ENCODE peak calls at places on chromosomes 13 and 19, in eight cellular contexts. E is GM10248; V is GM20000; D is activated CD8-positive, alpha-beta T cell treated with anti-CD3 and anti-CD28 coated beads for 36 hours; N is cardiac fibroblast; I is fibroblast of lung; F is IMR-90; R is astrocyte of the spinal cord. P is an unnamed sample.

GRCh38 chr19:40512473-40513344 is 45.9 kb downstream of the SPTBN4 start:
- DNase-seq in E (no peak), V (no peak), D (no peak), N (peak), I (no peak), F (peak), R (peak), P (no peak)

GRCh38 chr13:48155850-48156249 is 60.9 kb upstream of the MED4 start:
- DNase-seq in E (no peak), V (no peak), D (peak), N (peak), I (peak), F (peak), R (peak), P (peak)

GRCh38 chr13:97279913-97280312 is 57.8 kb downstream of the MBNL2 start:
- DNase-seq in E (no peak), V (no peak), D (no peak), N (peak), I (peak), F (peak), R (peak), P (peak)

GRCh38 chr13:42660367-42660965 is 86.5 kb downstream of the TNFSF11 start:
- DNase-seq in E (no peak), V (no peak), D (no peak), N (peak), I (peak), F (peak), R (peak), P (peak)

GRCh38 chr13:27660511-27660910 is 38.8 kb downstream of the POLR1D start:
- DNase-seq in E (no peak), V (no peak), D (no peak), N (no peak), I (no peak), F (no peak), R (no peak), P (no peak)

GRCh38 chr19:30450945-30451344 is 78.8 kb downstream of the ZNF536 start:
- DNase-seq in E (no peak), V (no peak), D (no peak), N (no peak), I (no peak), F (no peak), R (no peak), P (no peak)

GRCh38 chr19:10551698-10552301 is 8.1 kb downstream of the ATG4D start:
- DNase-seq in E (no peak), V (peak), D (peak), N (peak), I (peak), F (no peak), R (no peak), P (peak)

GRCh38 chr13:32448224-32448623 is 20.3 kb upstream of the N4BP2L1 start:
- DNase-seq in E (no peak), V (no peak), D (no peak), N (no peak), I (no peak), F (no peak), R (no peak), P (no peak)

GRCh38 chr13:106560791-106561190 is 7.1 kb downstream of the ARGLU1 start:
- DNase-seq in E (no peak), V (no peak), D (no peak), N (no peak), I (no peak), F (no peak), R (no peak), P (no peak)

GRCh38 chr19:35074426-35075201 is 33.1 kb downstream of the HPN start:
- DNase-seq in E (no peak), V (no peak), D (no peak), N (no peak), I (no peak), F (no peak), R (no peak), P (no peak)

GRCh38 chr19:33998739-33999345 is 173.5 kb upstream of the LSM14A start:
- DNase-seq in E (no peak), V (no peak), D (no peak), N (peak), I (peak), F (no peak), R (peak), P (peak)
- TF ChIP-seq CTCF in E (no peak), V (no peak), D (peak), N (peak), I (peak), F (peak), R (peak), P (peak)

GRCh38 chr13:26186141-26186870 is 35.8 kb downstream of the RNF6 start:
- DNase-seq in E (peak), V (peak), D (peak), N (peak), I (peak), F (peak), R (peak), P (peak)
- TF ChIP-seq CTCF in E (peak), V (peak), D (peak), N (peak), I (peak), F (peak), R (peak), P (peak)

DNA sequence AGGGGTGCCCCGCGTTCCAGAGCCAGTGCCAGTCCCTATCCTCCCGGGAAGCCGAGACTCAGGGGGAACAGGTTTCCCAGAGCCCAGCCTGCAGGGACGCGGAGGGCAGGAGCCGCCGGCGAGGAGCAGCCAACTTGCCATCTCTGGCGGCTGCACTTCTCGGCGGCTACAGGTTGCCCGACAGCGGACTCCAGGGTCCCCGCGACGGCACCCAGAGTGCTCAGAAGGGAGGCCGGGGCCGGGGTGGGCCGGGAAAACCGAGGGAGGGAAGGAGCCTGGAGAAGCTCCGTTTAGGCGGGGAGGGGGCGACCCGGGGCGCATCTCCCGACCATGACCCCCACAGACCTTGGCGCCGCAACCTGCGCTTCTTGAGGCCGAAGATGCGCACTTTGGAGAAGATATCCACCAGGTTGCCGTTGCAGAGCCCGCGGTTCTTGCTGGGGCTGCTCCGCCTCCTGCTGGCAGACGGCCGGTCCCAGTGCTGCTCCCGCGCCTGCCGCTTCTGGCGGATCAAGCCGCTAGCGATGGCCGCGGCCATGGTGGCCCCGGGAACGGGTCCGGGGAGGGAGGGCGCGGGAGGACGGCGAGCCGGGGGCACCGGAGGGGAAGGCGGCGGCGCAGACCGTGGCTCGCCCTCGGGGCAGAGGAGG is 463.8 kb downstream of the ITGBL1 start:
- DNase-seq in E (peak), V (peak), D (no peak), N (peak), I (peak), F (no peak), R (peak), P (peak)
- TF ChIP-seq CTCF in E (no peak), V (no peak), D (no peak), N (peak), I (peak), F (no peak), R (peak), P (peak)

GRCh38 chr13:30616927-30617314 is 799 bp upstream of the USPL1 start:
- DNase-seq in E (peak), V (peak), D (peak), N (peak), I (peak), F (peak), R (peak), P (peak)
- TF ChIP-seq CTCF in E (no peak), V (no peak), D (no peak), N (no peak), I (peak), F (no peak), R (no peak), P (no peak)

DNA sequence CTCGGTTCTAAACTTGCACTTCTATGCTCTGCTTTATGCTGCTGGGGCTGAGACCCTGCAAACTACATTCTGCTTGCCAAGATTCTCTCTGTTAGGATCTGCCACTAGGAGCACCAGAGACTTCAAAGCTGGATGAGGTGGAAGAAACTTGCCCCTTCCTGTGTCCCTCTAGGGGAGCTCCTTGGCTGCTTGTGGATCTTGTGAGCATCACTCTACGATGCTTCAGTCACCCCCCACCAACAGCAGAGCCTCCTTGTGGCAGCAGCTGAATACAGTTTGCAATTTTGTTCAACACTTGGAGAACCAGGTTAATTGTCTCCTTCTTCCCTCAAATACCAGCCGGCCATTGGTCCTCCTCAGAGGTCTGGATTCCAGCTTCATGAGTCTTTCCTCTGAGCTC is 310.6 kb downstream of the FGF14 start:
- DNase-seq in E (no peak), V (no peak), D (no peak), N (peak), I (no peak), F (no peak), R (peak), P (no peak)
- TF ChIP-seq CTCF in E (no peak), V (no peak), D (no peak), N (peak), I (peak), F (no peak), R (peak), P (peak)

DNA sequence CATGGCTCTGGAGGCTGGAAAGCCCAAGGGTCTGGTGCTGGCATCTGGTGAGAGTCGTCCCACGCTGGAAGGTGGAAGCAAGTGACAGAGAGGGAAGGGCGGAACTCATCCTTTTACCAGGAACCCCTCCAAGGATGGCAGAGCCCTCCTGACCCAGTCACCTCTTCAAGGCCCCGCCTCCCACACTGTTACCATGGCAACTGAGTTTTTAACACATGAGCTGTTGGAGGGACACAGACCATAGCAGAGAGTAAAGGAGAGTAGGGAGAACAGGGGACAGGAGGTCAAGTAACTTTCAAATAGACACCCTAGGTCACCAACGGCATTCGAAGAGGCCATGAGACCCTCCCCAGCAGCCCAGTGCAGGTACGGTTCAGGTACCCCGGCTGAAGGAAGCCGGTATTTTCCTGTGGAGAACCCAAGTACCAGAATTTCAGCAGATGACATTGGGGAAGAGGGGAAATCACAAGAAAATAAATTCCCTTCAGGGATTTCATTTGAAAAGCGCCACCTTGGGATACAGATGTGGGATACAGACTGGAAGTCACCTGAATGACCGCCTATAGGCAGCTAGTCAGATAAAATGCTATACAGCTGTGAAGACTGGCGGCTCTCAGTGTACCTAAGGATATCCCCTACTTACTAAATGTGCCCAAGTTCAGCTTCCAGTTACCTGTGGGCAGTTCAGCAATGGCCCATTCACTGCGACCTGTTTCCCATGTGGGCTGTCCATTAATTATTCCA is 8.0 kb downstream of the IL17D start:
- DNase-seq in E (no peak), V (no peak), D (peak), N (peak), I (no peak), F (no peak), R (no peak), P (no peak)
- TF ChIP-seq CTCF in E (no peak), V (no peak), D (no peak), N (no peak), I (peak), F (no peak), R (peak), P (peak)

DNA sequence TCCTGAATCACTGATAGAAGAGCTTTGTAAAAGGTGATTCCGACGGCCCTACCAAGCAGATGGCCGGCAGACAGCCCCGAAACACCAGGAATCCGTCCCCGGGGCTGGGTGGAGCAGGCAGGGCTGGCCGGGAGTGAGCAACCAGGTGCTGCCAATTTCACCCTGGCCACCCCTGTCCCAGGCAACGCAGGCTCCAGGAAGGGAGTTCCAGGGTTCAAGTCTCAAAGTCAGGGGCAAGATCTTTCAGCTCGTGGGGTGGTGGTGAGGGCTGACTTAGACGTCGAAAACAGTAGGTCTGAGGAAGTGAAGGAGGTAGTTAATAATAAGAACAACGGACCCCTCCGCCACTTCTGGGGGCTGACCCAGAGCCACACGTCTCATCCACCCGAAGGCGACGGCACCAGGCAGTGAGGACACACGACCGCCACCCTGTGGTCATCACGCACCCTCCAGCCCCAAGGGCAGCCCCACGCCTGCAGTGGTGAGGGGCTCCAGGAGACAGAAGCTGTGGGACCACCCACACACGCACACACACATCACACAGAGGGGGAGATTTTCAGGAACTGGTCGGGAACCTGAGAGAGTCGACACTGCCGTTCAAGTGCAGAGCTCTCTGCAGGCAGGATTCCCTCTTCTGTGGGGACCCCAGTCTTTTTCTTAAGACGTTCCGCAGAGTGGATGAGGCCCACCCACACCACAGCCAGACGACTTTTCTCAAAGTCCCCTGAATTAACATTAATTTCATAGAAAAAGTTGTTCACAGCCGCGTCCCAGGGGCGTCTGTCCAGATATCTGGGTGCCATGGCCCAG is 67.2 kb downstream of the SPACA7 start:
- DNase-seq in E (no peak), V (no peak), D (peak), N (no peak), I (no peak), F (no peak), R (no peak), P (no peak)
- TF ChIP-seq CTCF in E (peak), V (peak), D (no peak), N (peak), I (peak), F (peak), R (peak), P (peak)

DNA sequence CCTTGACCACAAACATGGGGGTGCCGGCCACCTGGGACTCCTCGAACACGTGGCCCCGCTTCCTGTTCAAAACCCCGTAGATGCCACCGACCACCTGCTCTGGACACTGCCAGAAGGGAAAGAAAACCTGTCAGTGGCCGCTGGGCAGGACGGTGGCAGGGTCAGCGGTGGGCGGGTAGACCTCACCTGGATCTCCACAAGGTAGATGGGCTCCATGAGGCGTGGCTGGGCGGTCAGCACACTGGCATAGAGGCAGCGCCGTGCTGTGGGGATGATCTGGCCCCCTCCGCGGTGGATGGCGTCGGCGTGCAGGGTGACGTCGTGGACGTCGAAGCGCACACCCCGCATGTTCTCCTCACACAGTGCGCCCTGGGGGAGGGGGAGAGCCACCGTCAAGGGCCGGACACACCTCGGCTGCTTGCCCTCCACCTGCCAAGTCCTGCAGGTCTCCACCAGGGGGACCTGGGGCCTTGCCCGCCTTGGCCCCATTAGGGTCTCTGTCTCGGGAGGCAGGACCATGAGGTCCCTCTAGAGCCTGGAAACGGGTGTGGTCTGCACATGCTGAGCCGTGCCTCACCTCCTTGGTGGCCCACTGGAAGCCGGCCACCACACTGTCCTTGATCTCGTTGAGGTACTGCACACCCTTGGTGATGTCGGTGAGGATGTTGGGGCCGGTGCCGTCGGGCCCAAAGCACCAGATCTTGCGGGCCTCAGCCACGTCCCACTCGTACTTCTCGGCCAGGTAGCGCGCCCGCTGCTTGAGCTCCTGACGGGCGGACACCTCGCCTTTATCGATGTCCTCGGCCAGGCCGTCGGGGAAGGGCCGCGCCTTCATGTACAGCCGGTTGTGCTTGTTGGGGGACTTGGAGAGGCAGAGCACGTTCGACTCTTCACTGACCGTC is 6.6 kb upstream of the DAPK3 start:
- DNase-seq in E (no peak), V (no peak), D (no peak), N (no peak), I (no peak), F (no peak), R (no peak), P (no peak)
- TF ChIP-seq CTCF in E (no peak), V (no peak), D (no peak), N (peak), I (peak), F (no peak), R (peak), P (no peak)

DNA sequence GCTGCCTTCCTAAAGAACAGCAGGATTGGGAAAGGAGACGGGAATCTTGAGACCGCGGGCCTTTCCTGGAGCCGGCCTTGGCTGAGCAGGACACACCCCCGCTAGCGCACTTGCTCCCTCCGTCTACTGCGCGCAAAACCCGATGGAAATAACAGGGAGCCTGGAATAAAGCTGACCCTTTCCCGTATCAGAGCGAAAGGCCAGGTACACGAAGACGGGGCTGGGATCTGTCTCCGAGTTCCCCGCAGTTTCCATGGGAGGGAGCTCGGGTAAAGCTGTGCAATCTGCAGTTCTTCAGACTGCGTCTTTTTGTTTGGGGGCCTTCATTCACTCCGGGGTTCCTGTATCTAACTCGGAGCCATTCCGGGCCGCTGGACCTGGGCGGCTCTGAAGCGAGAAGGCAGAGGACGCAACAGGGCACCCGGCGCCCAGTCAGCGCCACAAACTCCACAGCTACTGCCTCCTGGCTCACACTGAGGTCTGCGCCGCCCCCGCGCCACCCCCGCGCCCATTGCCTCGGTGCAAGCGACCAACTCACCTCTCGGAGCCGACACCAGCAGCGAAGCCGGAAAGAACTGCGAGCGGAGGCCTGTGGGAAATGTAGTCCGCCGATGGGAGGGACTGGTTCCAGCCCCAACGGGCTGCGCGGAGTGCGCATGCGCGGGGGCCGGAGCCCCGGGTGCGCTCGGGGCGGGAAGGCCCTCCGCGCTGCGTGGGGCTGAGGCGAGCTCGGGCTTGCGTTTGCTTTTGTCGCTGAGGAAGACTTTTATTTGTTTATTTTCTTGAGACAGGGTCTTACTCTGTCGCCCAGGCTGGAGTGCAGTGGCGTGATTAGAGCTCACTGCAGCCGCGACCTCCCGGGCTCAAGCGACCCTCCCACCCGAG is at the start of gene ZFP14:
- DNase-seq in E (peak), V (peak), D (peak), N (peak), I (peak), F (peak), R (peak), P (peak)
- TF ChIP-seq CTCF in E (peak), V (peak), D (no peak), N (peak), I (peak), F (peak), R (peak), P (peak)